ENCODE peak calls at places on chromosomes 6 and 20, in nine cellular contexts. Q, I, T, W, P, Y, E, Z and S are unnamed samples.

GRCh38 chr6:167492096-167492449 is 167.2 kb downstream of the TTLL2 start:
- DNase-seq in E (no peak), Z (no peak), W (no peak), T (no peak), P (no peak), I (no peak), Y (no peak), Q (no peak), S (no peak)

GRCh38 chr6:44234101-44235090 is 11.0 kb downstream of the SLC29A1 start:
- DNase-seq in Z (no peak), T (peak; percentile 63), P (peak; percentile 42), Q (no peak), W (peak; percentile 65), Y (peak; percentile 73), E (peak; percentile 91), I (peak; percentile 76), S (peak; percentile 85)

GRCh38 chr6:138431276-138432062 is 27.4 kb downstream of the HEBP2 start:
- DNase-seq in P (no peak), Q (no peak), E (no peak), T (no peak), W (no peak), I (no peak), Y (no peak), Z (no peak), S (no peak)

GRCh38 chr6:27553123-27553904 is 80.4 kb upstream of the ZNF184 start:
- DNase-seq in Y (peak; percentile 72), Q (no peak), Z (no peak), I (peak; percentile 84), E (no peak), P (peak; percentile 71), T (peak; percentile 49), W (no peak), S (no peak)

GRCh38 chr20:51640743-51641142 is 98.2 kb upstream of the NFATC2 start:
- DNase-seq in I (no peak), T (no peak), Z (no peak), E (no peak), W (no peak), Q (no peak), P (no peak), Y (no peak), S (no peak)

GRCh38 chr6:124962617-124963415 is 579 bp downstream of the RNF217 start:
- DNase-seq in P (no peak), Q (no peak), Z (no peak), T (no peak), I (peak; percentile 48), E (peak; percentile 39), Y (peak; percentile 42), W (peak; percentile 40), S (peak; percentile 62)

GRCh38 chr20:61969806-61970205 is 95.9 kb downstream of the TAF4 start:
- DNase-seq in P (no peak), I (no peak), Y (no peak), W (no peak), T (no peak), Q (no peak), E (no peak), Z (no peak), S (no peak)

GRCh38 chr20:17470521-17470920 is 60.7 kb downstream of the BFSP1 start:
- DNase-seq in P (no peak), I (no peak), T (no peak), W (no peak), E (no peak), Q (no peak), Y (no peak), Z (no peak), S (no peak)

GRCh38 chr6:31799781-31800180 is 4.2 kb upstream of the VARS1 start:
- DNase-seq in T (no peak), Y (no peak), Z (no peak), W (no peak), E (no peak), P (no peak), Q (no peak), I (no peak), S (peak; percentile 28)

GRCh38 chr6:168035098-168035660 is 37.7 kb downstream of the KIF25 start:
- DNase-seq in T (no peak), P (peak; percentile 10), W (peak; percentile 45), Y (peak; percentile 38), Z (no peak), Q (no peak), E (peak; percentile 69), I (peak; percentile 54), S (peak; percentile 84)

GRCh38 chr6:14542670-14543366 is 425.2 kb downstream of the CD83 start:
- DNase-seq in Q (no peak), Y (peak; percentile 68), P (no peak), E (no peak), T (peak; percentile 21), I (peak; percentile 66), Z (no peak), W (no peak), S (peak; percentile 77)

GRCh38 chr20:37387519-37388269 is 41.8 kb downstream of the SRC start:
- DNase-seq in P (no peak), Q (no peak), E (no peak), Y (no peak), W (no peak), I (no peak), T (no peak), Z (no peak), S (no peak)

GRCh38 chr6:117449549-117450439 is 24.1 kb upstream of the ROS1 start:
- DNase-seq in Y (peak; percentile 80), Q (peak; percentile 5), E (no peak), Z (no peak), P (peak; percentile 35), T (peak; percentile 76), I (peak; percentile 94), W (peak; percentile 58), S (no peak)

GRCh38 chr6:27786048-27786447 is 126.1 kb downstream of the OR2B2 start:
- DNase-seq in E (no peak), Y (no peak), Z (no peak), W (no peak), I (no peak), P (no peak), Q (no peak), T (no peak), S (no peak)

GRCh38 chr20:48659888-48660287 is 167.9 kb downstream of the PREX1 start:
- DNase-seq in P (no peak), E (no peak), T (peak; percentile 18), I (no peak), Y (no peak), Z (no peak), Q (no peak), W (peak; percentile 84), S (no peak)

GRCh38 chr20:37450344-37450743 is 70.7 kb upstream of the NNAT start:
- DNase-seq in P (no peak), Z (no peak), Y (no peak), Q (no peak), E (no peak), W (no peak), I (no peak), T (no peak), S (no peak)

GRCh38 chr6:148867851-148868250 is 121.0 kb downstream of the UST start:
- DNase-seq in E (no peak), I (peak; percentile 62), Z (no peak), Q (no peak), W (no peak), Y (peak; percentile 61), P (no peak), T (no peak), S (no peak)

GRCh38 chr20:17898548-17898994 is 70.0 kb downstream of the SNX5 start:
- DNase-seq in T (peak; percentile 63), Z (peak; percentile 27), W (peak; percentile 82), Y (peak; percentile 64), E (peak; percentile 54), P (peak; percentile 36), I (peak; percentile 81), Q (peak; percentile 26), S (peak; percentile 69)

GRCh38 chr20:57897156-57897874 is 187.5 kb upstream of the PMEPA1 start:
- DNase-seq in P (no peak), I (no peak), Q (no peak), E (no peak), W (no peak), Y (no peak), Z (no peak), T (no peak), S (no peak)

GRCh38 chr20:9978395-9979004 is 56.3 kb upstream of the ANKEF1 start:
- DNase-seq in E (no peak), I (peak; percentile 93), P (peak; percentile 86), Z (no peak), W (no peak), Q (no peak), Y (peak; percentile 85), T (peak; percentile 89), S (peak; percentile 69)

GRCh38 chr6:44508646-44509045 is 121.1 kb downstream of the CDC5L start:
- DNase-seq in Z (no peak), W (no peak), Y (peak; percentile 74), P (no peak), Q (no peak), T (no peak), I (peak; percentile 51), E (no peak), S (peak; percentile 47)

GRCh38 chr6:22026160-22026678 is 270.6 kb downstream of the PRL start:
- DNase-seq in Q (no peak), Z (no peak), P (no peak), E (no peak), Y (no peak), W (no peak), T (no peak), I (no peak), S (no peak)

GRCh38 chr20:44858959-44859358 is 26.5 kb upstream of the YWHAB start:
- DNase-seq in I (peak; percentile 9), W (no peak), Y (no peak), T (no peak), Z (no peak), E (no peak), Q (no peak), P (no peak), S (no peak)

GRCh38 chr6:21263531-21264287 is 329.8 kb upstream of the SOX4 start:
- DNase-seq in W (no peak), I (peak; percentile 75), Z (no peak), Q (no peak), E (no peak), Y (no peak), T (no peak), P (peak; percentile 10), S (no peak)

GRCh38 chr20:208937-209566 is 18.0 kb upstream of the DEFB129 start:
- DNase-seq in T (peak; percentile 56), W (no peak), I (peak; percentile 84), E (no peak), P (peak; percentile 37), Z (no peak), Y (peak; percentile 69), Q (no peak), S (peak; percentile 54)

GRCh38 chr6:133983099-133983939 is 30.3 kb downstream of the TBPL1 start:
- DNase-seq in T (no peak), E (no peak), W (no peak), Q (peak; percentile 18), Z (peak; percentile 20), I (peak; percentile 45), Y (no peak), P (no peak), S (no peak)

GRCh38 chr6:9848094-9848493 is 566.8 kb downstream of the TFAP2A start:
- DNase-seq in Y (peak; percentile 27), W (no peak), I (no peak), E (no peak), Z (no peak), P (no peak), T (no peak), Q (no peak), S (no peak)